ENCODE peak calls at places on chromosomes 13 and 19, in four cellular contexts. O is left ventricle myocardium inferior, I is IMR-90, V is esophagus squamous epithelium. K is an unnamed sample.
A peak's percentile ranks its signal among the peaks of the same experiment; 100 is the strongest.

GRCh38 chr13:49214917-49215376 is 5.2 kb upstream of the MLNR start:
- DNase-seq in O (no peak), I (peak; percentile 6), V (no peak), K (peak; percentile 41)

GRCh38 chr13:40697711-40698110 is 31.3 kb upstream of the FOXO1 start:
- DNase-seq in O (no peak), I (no peak), V (no peak), K (no peak)

GRCh38 chr13:45167611-45168554 is 33.0 kb downstream of the KCTD4 start:
- DNase-seq in O (peak; percentile 37), I (no peak), V (no peak), K (no peak)

GRCh38 chr19:1069009-1069779 is 2.2 kb downstream of the ARHGAP45 start:
- DNase-seq in O (peak; percentile 71), I (no peak), V (no peak), K (peak; percentile 95)

GRCh38 chr13:66689037-66689619 is 541.0 kb downstream of the PCDH9 start:
- DNase-seq in O (no peak), I (no peak), V (no peak), K (no peak)

GRCh38 chr13:94009696-94010095 is 469.8 kb downstream of the DCT start:
- DNase-seq in O (no peak), I (peak; percentile 64), V (no peak), K (no peak)

GRCh38 chr19:14476663-14477401 is 1.7 kb upstream of the PTGER1 start:
- DNase-seq in O (no peak), I (peak; percentile 88), V (no peak), K (no peak)

GRCh38 chr13:74280795-74281490 is 146.7 kb upstream of the KLF12 start:
- DNase-seq in O (no peak), I (peak; percentile 34), V (no peak), K (no peak)

GRCh38 chr13:21010621-21011020 is 50.8 kb downstream of the LATS2 start:
- DNase-seq in O (no peak), I (peak; percentile 47), V (no peak), K (peak; percentile 42)

GRCh38 chr13:86563308-86563707 is 764.1 kb upstream of the SLITRK6 start:
- DNase-seq in O (no peak), I (peak; percentile 75), V (no peak), K (no peak)

GRCh38 chr19:6680141-6680540 is 10.2 kb upstream of the TNFSF14 start:
- DNase-seq in O (no peak), I (no peak), V (no peak), K (no peak)

GRCh38 chr13:30051531-30052060 is 201.2 kb upstream of the UBL3 start:
- DNase-seq in O (no peak), I (no peak), V (no peak), K (no peak)

GRCh38 chr13:26280295-26280694 is 26.4 kb downstream of the CDK8 start:
- DNase-seq in O (no peak), I (peak; percentile 70), V (no peak), K (no peak)

GRCh38 chr19:35715981-35716734 is 1.6 kb upstream of the KMT2B start:
- DNase-seq in O (peak; percentile 70), I (peak; percentile 30), V (no peak), K (peak; percentile 31)

GRCh38 chr13:83372786-83373185 is 509.5 kb downstream of the SLITRK1 start:
- DNase-seq in O (no peak), I (peak; percentile 10), V (no peak), K (no peak)

GRCh38 chr13:29065142-29065541 is 245.0 kb downstream of the MTUS2 start:
- DNase-seq in O (no peak), I (no peak), V (no peak), K (no peak)

GRCh38 chr13:109009756-109010155 is 380.3 kb downstream of the MYO16 start:
- DNase-seq in O (no peak), I (no peak), V (no peak), K (no peak)

GRCh38 chr13:37615271-37615670 is 16.7 kb upstream of the POSTN start:
- DNase-seq in O (no peak), I (no peak), V (no peak), K (no peak)

GRCh38 chr13:112441779-112442310 is 65.7 kb downstream of the SPACA7 start:
- DNase-seq in O (no peak), I (no peak), V (no peak), K (no peak)

GRCh38 chr13:35283856-35284255 is 192.6 kb downstream of the MAB21L1 start:
- DNase-seq in O (no peak), I (no peak), V (no peak), K (no peak)

GRCh38 chr19:28940751-28941500 is 272.0 kb downstream of the UQCRFS1 start:
- DNase-seq in O (no peak), I (peak; percentile 92), V (no peak), K (no peak)

GRCh38 chr13:46361535-46361934 is 25.5 kb downstream of the RUBCNL start:
- DNase-seq in O (no peak), I (no peak), V (no peak), K (no peak)

GRCh38 chr13:97574926-97575325 is 141.0 kb downstream of the RAP2A start:
- DNase-seq in O (peak; percentile 21), I (peak; percentile 52), V (no peak), K (no peak)

GRCh38 chr19:50718255-50719118 is 1.1 kb downstream of the SHANK1 start:
- DNase-seq in O (no peak), I (no peak), V (no peak), K (no peak)

GRCh38 chr19:50717026-50717723 is 2.4 kb downstream of the SHANK1 start:
- DNase-seq in O (no peak), I (no peak), V (no peak), K (no peak)

GRCh38 chr19:50719119-50719435 is 525 bp downstream of the SHANK1 start:
- DNase-seq in O (no peak), I (no peak), V (no peak), K (no peak)

GRCh38 chr19:50716178-50717025 is 3.2 kb downstream of the SHANK1 start:
- DNase-seq in O (no peak), I (no peak), V (no peak), K (no peak)

GRCh38 chr19:50717891-50718254 is 1.7 kb downstream of the SHANK1 start:
- DNase-seq in O (no peak), I (no peak), V (no peak), K (no peak)
- H3K4me3 ChIP-seq in O (peak overlapping the region; percentile 58), I (peak overlapping the region; percentile 8), V (no peak overlapping the region), K (no peak overlapping the region)

DNA sequence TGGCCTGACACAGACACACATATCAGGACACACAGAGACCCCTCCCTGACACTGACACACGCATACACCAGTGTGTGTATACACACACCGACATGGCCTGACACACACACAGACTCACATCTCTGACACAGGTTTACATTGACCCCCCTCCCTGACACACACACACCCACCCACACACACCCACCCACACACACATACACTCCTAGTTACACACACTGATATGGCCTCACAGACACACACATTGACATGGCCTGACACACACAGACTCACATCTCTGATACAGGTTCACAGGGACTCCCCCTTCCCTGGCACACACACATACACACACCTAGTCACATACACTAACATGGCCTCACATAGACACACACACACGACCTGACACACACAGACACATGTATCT is 4.4 kb upstream of the NFIX start:
- DNase-seq in O (no peak), I (no peak), V (no peak), K (no peak)
- H3K27me3 ChIP-seq in O (no peaks in the 10 kb centered on the region), I (no peaks in the 10 kb centered on the region), V (no peaks in the 10 kb centered on the region), K (peaks cover 3% of the 10 kb centered on the region)

GRCh38 chr19:55462722-55463121 is 1.3 kb upstream of the ISOC2 start:
- DNase-seq in O (no peak), I (no peak), V (no peak), K (no peak)
- H3K4me1 ChIP-seq in O (peaks cover 32% of the 10 kb centered on the region), I (peaks cover 7% of the 10 kb centered on the region), V (peaks cover 20% of the 10 kb centered on the region), K (peaks cover 18% of the 10 kb centered on the region)

GRCh38 chr19:30353394-30353793 is 18.8 kb upstream of the ZNF536 start:
- DNase-seq in O (no peak), I (no peak), V (no peak), K (no peak)
- H3K4me3 ChIP-seq in O (no peak overlapping the region), I (no peak overlapping the region), V (no peak overlapping the region), K (no peak overlapping the region)

GRCh38 chr19:46239193-46239767 is 9.7 kb downstream of the IGFL1 start:
- DNase-seq in O (no peak), I (no peak), V (no peak), K (no peak)

GRCh38 chr19:46241676-46242075 is 12.1 kb downstream of the IGFL1 start:
- DNase-seq in O (no peak), I (no peak), V (no peak), K (no peak)

DNA sequence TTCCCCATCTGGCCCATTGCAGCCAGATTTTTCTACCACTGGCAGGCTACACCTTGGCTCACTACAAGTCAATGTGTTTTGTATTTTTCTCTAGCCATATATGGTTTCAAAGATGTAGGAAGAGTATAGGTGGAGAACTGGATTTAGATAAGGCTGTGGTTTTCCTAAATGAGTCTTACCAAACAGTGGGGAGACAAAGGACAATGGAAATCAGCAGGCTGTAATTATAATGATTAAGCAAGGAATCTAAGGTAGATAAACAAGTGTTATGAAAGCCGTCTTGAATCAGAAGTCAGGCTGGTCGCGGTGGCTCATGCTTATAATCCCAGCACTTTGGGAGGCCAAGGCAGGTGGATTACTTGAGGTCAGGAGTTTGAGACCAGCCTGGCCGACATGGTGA is 11.2 kb downstream of the IGFL1 start:
- DNase-seq in O (no peak), I (no peak), V (no peak), K (no peak)
- H3K27me3 ChIP-seq in O (peaks cover 85% of the 10 kb centered on the region), I (peaks cover 26% of the 10 kb centered on the region), V (no peaks in the 10 kb centered on the region), K (peaks cover 15% of the 10 kb centered on the region)

DNA sequence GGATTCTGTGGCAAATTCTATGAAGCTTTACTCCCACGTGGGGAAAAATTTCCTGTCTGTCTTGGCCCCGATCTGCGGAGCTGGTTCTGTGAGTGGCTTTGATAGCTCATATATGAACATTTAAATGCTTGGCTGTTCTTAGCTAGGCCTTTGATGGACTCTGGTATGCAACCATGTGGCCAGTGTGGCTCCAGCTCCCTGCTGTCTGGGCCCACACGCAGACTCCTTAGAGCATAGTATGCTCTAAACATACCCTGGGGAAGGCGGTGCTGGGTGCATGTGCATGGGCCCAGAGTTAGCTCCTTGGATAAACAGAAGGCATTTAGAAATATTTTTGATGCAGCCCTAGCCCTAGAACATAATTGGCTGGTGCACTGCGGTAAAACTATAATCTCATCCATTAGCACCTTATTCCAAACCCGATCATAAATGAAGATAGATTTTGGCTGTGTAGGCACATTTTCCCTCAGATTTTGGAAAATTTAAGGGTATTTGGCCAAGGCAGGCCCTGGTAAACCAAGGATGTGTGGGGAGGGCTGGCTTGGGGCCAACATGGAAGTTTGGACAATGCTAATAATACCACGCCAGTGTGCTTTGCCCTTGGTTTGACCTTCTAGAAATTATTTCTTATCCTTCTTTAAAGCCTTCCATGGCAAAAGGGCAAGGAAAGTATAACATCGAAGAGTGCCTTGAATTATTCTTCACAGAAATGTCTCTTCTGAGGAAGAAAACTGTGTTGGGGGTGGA is 153.5 kb downstream of the LMO7 start:
- DNase-seq in O (no peak), I (no peak), V (no peak), K (no peak)
- H3K4me1 ChIP-seq in O (peaks cover 78% of the 10 kb centered on the region), I (peaks cover 19% of the 10 kb centered on the region), V (peaks cover 5% of the 10 kb centered on the region), K (no peaks in the 10 kb centered on the region)

GRCh38 chr19:46341937-46342336 is 5.0 kb upstream of the PPP5C start:
- DNase-seq in O (no peak), I (no peak), V (no peak), K (no peak)
- H3K4me3 ChIP-seq in O (no peak overlapping the region), I (no peak overlapping the region), V (no peak overlapping the region), K (no peak overlapping the region)

GRCh38 chr19:46487802-46488445 is 7.7 kb downstream of the PNMA8B start:
- DNase-seq in O (peak; percentile 76), I (peak; percentile 63), V (no peak), K (peak; percentile 69)

GRCh38 chr19:46487178-46487801 is 8.4 kb downstream of the PNMA8B start:
- DNase-seq in O (no peak), I (no peak), V (no peak), K (no peak)

GRCh38 chr19:46486358-46486757 is 9.3 kb downstream of the PNMA8B start:
- DNase-seq in O (no peak), I (no peak), V (no peak), K (no peak)

GRCh38 chr19:46489445-46490272 is 6.0 kb downstream of the PNMA8B start:
- DNase-seq in O (peak; percentile 55), I (peak; percentile 62), V (no peak), K (no peak)

GRCh38 chr19:46488551-46488950 is 7.1 kb downstream of the PNMA8B start:
- DNase-seq in O (no peak), I (no peak), V (no peak), K (no peak)
- H3K27me3 ChIP-seq in O (peaks cover 70% of the 10 kb centered on the region), I (peaks cover 33% of the 10 kb centered on the region), V (peaks cover 5% of the 10 kb centered on the region), K (peaks cover 15% of the 10 kb centered on the region)

K was measured in CD4-positive, CD25-positive, alpha-beta regulatory T cell.